ENCODE peak calls at places on chromosomes 13 and 19, in seven cellular contexts. One of them, this sample, is unnamed. For H3K27me3, the result is how much of the 10 kb centered on the place peaks cover.

GRCh38 chr19:10009269-10009665 is 1.0 kb downstream of the COL5A3 start:
- DNase-seq in psoas muscle: peak
- DNase-seq in GM23338: peak
- DNase-seq in hepatocyte: peak
- DNase-seq in A673: peak
- DNase-seq in GM23248: peak
- DNase-seq in H9: peak
- DNase-seq in this sample: peak

GRCh38 chr13:48252176-48252575 is 19.2 kb downstream of the ITM2B start:
- DNase-seq in GM23248: no peak
- DNase-seq in GM23338: no peak
- DNase-seq in psoas muscle: no peak
- DNase-seq in hepatocyte: no peak
- DNase-seq in H9: no peak
- DNase-seq in A673: no peak
- DNase-seq in this sample: no peak

GRCh38 chr19:48807590-48808308 is 3.1 kb downstream of the BCAT2 start:
- DNase-seq in A673: no peak
- DNase-seq in GM23338: peak
- DNase-seq in hepatocyte: peak
- DNase-seq in GM23248: no peak
- DNase-seq in psoas muscle: no peak
- DNase-seq in H9: peak
- DNase-seq in this sample: no peak

GRCh38 chr13:111210082-111210481 is 95.0 kb downstream of the ARHGEF7 start:
- DNase-seq in H9: no peak
- DNase-seq in hepatocyte: no peak
- DNase-seq in A673: no peak
- DNase-seq in GM23338: no peak
- DNase-seq in psoas muscle: no peak
- DNase-seq in GM23248: no peak
- DNase-seq in this sample: no peak

GRCh38 chr13:75959861-75960481 is 323.8 kb downstream of the LMO7 start:
- DNase-seq in GM23248: no peak
- DNase-seq in A673: no peak
- DNase-seq in hepatocyte: no peak
- DNase-seq in psoas muscle: no peak
- DNase-seq in H9: no peak
- DNase-seq in GM23338: no peak
- DNase-seq in this sample: no peak

GRCh38 chr13:68481130-68481529 is 1251.0 kb upstream of the PCDH9 start:
- DNase-seq in GM23338: no peak
- DNase-seq in psoas muscle: no peak
- DNase-seq in H9: no peak
- DNase-seq in hepatocyte: no peak
- DNase-seq in A673: no peak
- DNase-seq in GM23248: no peak
- DNase-seq in this sample: no peak

GRCh38 chr13:34591801-34592454 is 350.1 kb upstream of the NBEA start:
- DNase-seq in A673: no peak
- DNase-seq in H9: no peak
- DNase-seq in psoas muscle: peak
- DNase-seq in GM23338: no peak
- DNase-seq in hepatocyte: no peak
- DNase-seq in GM23248: no peak
- DNase-seq in this sample: no peak

GRCh38 chr13:98050041-98050466 is 92.8 kb upstream of the FARP1 start:
- DNase-seq in GM23248: no peak
- DNase-seq in A673: no peak
- DNase-seq in H9: no peak
- DNase-seq in psoas muscle: no peak
- DNase-seq in GM23338: no peak
- DNase-seq in hepatocyte: peak
- DNase-seq in this sample: no peak

GRCh38 chr13:42494157-42494556 is 79.8 kb upstream of the TNFSF11 start:
- DNase-seq in hepatocyte: no peak
- DNase-seq in H9: no peak
- DNase-seq in GM23248: no peak
- DNase-seq in A673: no peak
- DNase-seq in psoas muscle: no peak
- DNase-seq in GM23338: no peak
- DNase-seq in this sample: no peak

GRCh38 chr13:35787937-35788336 is 311.4 kb upstream of the MAB21L1 start:
- DNase-seq in H9: no peak
- DNase-seq in GM23248: no peak
- DNase-seq in psoas muscle: no peak
- DNase-seq in hepatocyte: no peak
- DNase-seq in A673: no peak
- DNase-seq in GM23338: peak
- DNase-seq in this sample: no peak

GRCh38 chr13:103351035-103351828 is 285.0 kb upstream of the SLC10A2 start:
- DNase-seq in GM23338: peak
- DNase-seq in GM23248: no peak
- DNase-seq in psoas muscle: no peak
- DNase-seq in hepatocyte: peak
- DNase-seq in H9: peak
- DNase-seq in A673: peak
- DNase-seq in this sample: no peak

GRCh38 chr13:99087954-99088491 is 110.2 kb upstream of the DOCK9 start:
- DNase-seq in GM23248: no peak
- DNase-seq in hepatocyte: peak
- DNase-seq in H9: peak
- DNase-seq in A673: no peak
- DNase-seq in psoas muscle: no peak
- DNase-seq in GM23338: peak
- DNase-seq in this sample: peak

GRCh38 chr13:23790591-23791170 is 98.5 kb downstream of the MIPEP start:
- DNase-seq in A673: no peak
- DNase-seq in hepatocyte: no peak
- DNase-seq in GM23338: no peak
- DNase-seq in psoas muscle: no peak
- DNase-seq in H9: no peak
- DNase-seq in GM23248: peak
- DNase-seq in this sample: no peak

GRCh38 chr19:49637865-49638350 is 2.0 kb downstream of the RRAS start:
- DNase-seq in GM23338: peak
- DNase-seq in hepatocyte: peak
- DNase-seq in GM23248: peak
- DNase-seq in A673: peak
- DNase-seq in H9: peak
- DNase-seq in psoas muscle: peak
- DNase-seq in this sample: peak

GRCh38 chr13:24274452-24274971 is 34.9 kb upstream of the C1QTNF9 start:
- DNase-seq in A673: peak
- DNase-seq in psoas muscle: no peak
- DNase-seq in hepatocyte: no peak
- DNase-seq in H9: no peak
- DNase-seq in GM23338: no peak
- DNase-seq in GM23248: no peak
- DNase-seq in this sample: no peak

GRCh38 chr19:8403098-8403819 is 9.8 kb upstream of the MARCHF2 start:
- DNase-seq in psoas muscle: peak
- DNase-seq in GM23338: no peak
- DNase-seq in GM23248: no peak
- DNase-seq in H9: no peak
- DNase-seq in A673: no peak
- DNase-seq in hepatocyte: no peak
- DNase-seq in this sample: no peak

GRCh38 chr19:47514151-47514868 is 553 bp downstream of the NAPA start:
- DNase-seq in A673: no peak
- DNase-seq in GM23248: peak
- DNase-seq in H9: no peak
- DNase-seq in hepatocyte: peak
- DNase-seq in psoas muscle: peak
- DNase-seq in GM23338: no peak
- DNase-seq in this sample: no peak

GRCh38 chr19:1286859-1287621 is 1.4 kb downstream of the EFNA2 start:
- DNase-seq in GM23248: no peak
- DNase-seq in H9: no peak
- DNase-seq in A673: no peak
- DNase-seq in GM23338: no peak
- DNase-seq in psoas muscle: no peak
- DNase-seq in hepatocyte: no peak
- DNase-seq in this sample: no peak

DNA sequence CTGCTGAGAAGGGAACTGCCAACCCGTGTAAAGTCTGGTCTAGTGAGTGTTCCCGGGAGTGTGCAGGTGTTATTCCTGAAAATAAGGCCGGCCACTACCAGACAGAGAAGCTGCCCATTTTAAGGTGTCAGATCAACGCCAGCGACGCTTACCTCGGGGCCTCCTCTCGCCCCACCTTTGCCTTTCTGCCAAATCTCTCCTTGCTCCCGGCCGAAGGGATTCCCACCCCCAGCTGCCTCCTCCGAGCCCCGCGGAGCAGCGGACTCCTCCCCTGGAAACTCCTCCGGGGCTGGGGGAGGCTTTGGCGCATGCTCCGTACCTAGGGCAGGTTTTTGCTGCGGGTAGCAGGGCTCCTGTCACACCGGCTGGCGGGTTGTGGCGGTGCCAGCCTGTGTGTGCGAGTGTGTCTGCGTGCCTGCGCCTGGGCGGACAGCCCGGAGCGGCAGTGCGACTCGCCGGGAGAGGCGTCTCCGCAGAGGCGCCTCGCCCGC is at the start of gene HS6ST3:
- DNase-seq in H9: peak
- DNase-seq in GM23248: peak
- DNase-seq in GM23338: peak
- DNase-seq in hepatocyte: no peak
- DNase-seq in A673: peak
- DNase-seq in psoas muscle: peak
- DNase-seq in this sample: peak
- H3K27me3 ChIP-seq in H9: under half
- H3K27me3 ChIP-seq in GM23248: half or more
- H3K27me3 ChIP-seq in GM23338: half or more
- H3K27me3 ChIP-seq in hepatocyte: half or more
- H3K27me3 ChIP-seq in A673: half or more
- H3K27me3 ChIP-seq in psoas muscle: under half
- H3K27me3 ChIP-seq in this sample: under half

DNA sequence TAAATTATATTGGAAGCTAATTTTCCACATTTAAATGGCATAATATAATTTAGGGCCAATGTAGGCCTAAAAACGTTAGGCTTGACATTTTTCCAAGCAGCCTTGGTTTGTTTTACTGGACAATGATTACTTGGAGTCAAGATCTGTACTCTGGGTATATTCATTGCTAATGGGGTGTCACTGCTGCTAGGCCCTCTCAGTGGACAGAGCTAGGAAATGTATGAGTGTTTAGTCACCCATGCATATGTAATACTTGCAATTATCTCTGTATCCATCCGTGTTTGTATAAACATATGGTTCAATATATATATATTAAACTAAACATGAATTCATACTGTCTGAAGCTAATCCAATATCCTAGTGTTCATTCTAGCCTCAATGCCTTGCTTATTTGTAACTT is 598.1 kb downstream of the DCT start:
- DNase-seq in GM23338: no peak
- DNase-seq in psoas muscle: no peak
- DNase-seq in GM23248: peak
- DNase-seq in H9: no peak
- DNase-seq in A673: no peak
- DNase-seq in hepatocyte: no peak
- DNase-seq in this sample: no peak
- H3K27me3 ChIP-seq in GM23338: under half
- H3K27me3 ChIP-seq in psoas muscle: under half
- H3K27me3 ChIP-seq in GM23248: under half
- H3K27me3 ChIP-seq in H9: under half
- H3K27me3 ChIP-seq in A673: under half
- H3K27me3 ChIP-seq in hepatocyte: under half
- H3K27me3 ChIP-seq in this sample: under half

DNA sequence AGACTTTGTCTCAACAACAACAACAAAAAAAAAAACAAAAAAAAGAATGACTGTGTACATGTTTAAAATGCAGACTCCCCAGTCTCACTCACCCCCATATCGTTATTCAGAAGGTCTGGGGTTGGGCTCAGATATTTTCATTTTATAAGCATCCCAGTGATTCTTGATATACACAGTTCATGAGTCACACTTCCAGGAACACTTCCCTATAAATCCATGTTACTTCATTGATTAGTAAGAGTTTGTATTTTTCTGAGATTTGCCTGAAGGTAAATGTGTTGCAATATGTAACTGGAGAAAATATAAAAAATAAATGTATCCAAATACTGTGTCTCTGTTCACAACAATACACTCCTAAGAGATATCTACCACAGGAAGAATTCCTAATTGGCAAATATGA is 6.7 kb upstream of the PDX1 start:
- DNase-seq in hepatocyte: no peak
- DNase-seq in GM23338: no peak
- DNase-seq in psoas muscle: no peak
- DNase-seq in GM23248: no peak
- DNase-seq in A673: no peak
- DNase-seq in H9: no peak
- DNase-seq in this sample: no peak
- H3K27me3 ChIP-seq in hepatocyte: half or more
- H3K27me3 ChIP-seq in GM23338: half or more
- H3K27me3 ChIP-seq in psoas muscle: under half
- H3K27me3 ChIP-seq in GM23248: half or more
- H3K27me3 ChIP-seq in A673: half or more
- H3K27me3 ChIP-seq in H9: under half
- H3K27me3 ChIP-seq in this sample: under half

GRCh38 chr19:35560271-35560670 is 3.2 kb downstream of the ATP4A start:
- DNase-seq in hepatocyte: no peak
- DNase-seq in psoas muscle: no peak
- DNase-seq in GM23248: no peak
- DNase-seq in A673: no peak
- DNase-seq in GM23338: no peak
- DNase-seq in H9: no peak
- DNase-seq in this sample: no peak

GRCh38 chr19:35561436-35561835 is 2.0 kb downstream of the ATP4A start:
- DNase-seq in hepatocyte: no peak
- DNase-seq in GM23338: no peak
- DNase-seq in psoas muscle: no peak
- DNase-seq in GM23248: no peak
- DNase-seq in A673: no peak
- DNase-seq in H9: no peak
- DNase-seq in this sample: no peak

GRCh38 chr19:35559281-35559659 is 4.2 kb downstream of the ATP4A start:
- DNase-seq in psoas muscle: no peak
- DNase-seq in H9: no peak
- DNase-seq in hepatocyte: no peak
- DNase-seq in GM23338: peak
- DNase-seq in GM23248: no peak
- DNase-seq in A673: no peak
- DNase-seq in this sample: no peak

GRCh38 chr19:35559781-35560180 is 3.7 kb downstream of the ATP4A start:
- DNase-seq in H9: no peak
- DNase-seq in A673: no peak
- DNase-seq in psoas muscle: no peak
- DNase-seq in hepatocyte: no peak
- DNase-seq in GM23338: no peak
- DNase-seq in GM23248: no peak
- DNase-seq in this sample: no peak

DNA sequence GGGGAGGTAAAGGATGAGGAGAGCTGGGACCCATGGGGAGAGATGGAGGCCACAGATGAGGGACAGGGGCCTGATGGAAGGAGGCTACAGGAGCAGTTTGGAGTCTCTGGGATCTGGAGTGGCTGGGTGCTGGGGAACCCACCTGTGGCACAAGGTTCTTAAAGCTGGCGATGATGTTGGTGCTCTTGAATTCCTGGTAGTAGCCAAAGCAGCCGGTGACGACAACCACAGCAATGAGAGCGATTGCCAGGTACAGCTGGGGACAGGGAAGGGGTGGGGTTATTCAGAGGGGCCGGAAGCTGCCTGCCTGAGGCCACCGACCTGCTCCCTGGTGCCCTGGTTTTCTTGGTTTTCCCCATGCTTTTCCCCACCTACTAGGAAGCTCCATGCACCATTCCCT is 2.8 kb downstream of the ATP4A start:
- DNase-seq in H9: no peak
- DNase-seq in hepatocyte: peak
- DNase-seq in A673: no peak
- DNase-seq in psoas muscle: no peak
- DNase-seq in GM23248: no peak
- DNase-seq in GM23338: no peak
- DNase-seq in this sample: no peak
- H3K27me3 ChIP-seq in H9: under half
- H3K27me3 ChIP-seq in hepatocyte: under half
- H3K27me3 ChIP-seq in A673: under half
- H3K27me3 ChIP-seq in psoas muscle: under half
- H3K27me3 ChIP-seq in GM23248: under half
- H3K27me3 ChIP-seq in GM23338: under half
- H3K27me3 ChIP-seq in this sample: under half